ENCODE peak calls at places on chromosomes 6 and 20, in seven cellular contexts. One of them, this sample, is unnamed.
A peak's percentile ranks its signal among the peaks of the same experiment; 100 is the strongest.

GRCh38 chr6:13117561-13117960 is 210.8 kb downstream of the TBC1D7 start:
- DNase-seq in ovary: no peak
- DNase-seq in A549: no peak
- DNase-seq in prostate gland: no peak
- DNase-seq in upper lobe of left lung: no peak
- DNase-seq in stomach: no peak
- DNase-seq in breast epithelium: no peak
- DNase-seq in this sample: no peak

GRCh38 chr6:165321555-165322145 is 12.2 kb upstream of the C6orf118 start:
- DNase-seq in stomach: no peak
- DNase-seq in upper lobe of left lung: no peak
- DNase-seq in breast epithelium: no peak
- DNase-seq in A549: no peak
- DNase-seq in prostate gland: no peak
- DNase-seq in ovary: no peak
- DNase-seq in this sample: no peak

GRCh38 chr6:146358341-146359046 is 185.1 kb upstream of the RAB32 start:
- DNase-seq in breast epithelium: no peak
- DNase-seq in prostate gland: no peak
- DNase-seq in ovary: no peak
- DNase-seq in A549: peak; percentile 37
- DNase-seq in upper lobe of left lung: no peak
- DNase-seq in stomach: no peak
- DNase-seq in this sample: no peak

GRCh38 chr6:15855311-15855710 is 192.5 kb upstream of the DTNBP1 start:
- DNase-seq in ovary: no peak
- DNase-seq in A549: no peak
- DNase-seq in breast epithelium: no peak
- DNase-seq in prostate gland: no peak
- DNase-seq in upper lobe of left lung: no peak
- DNase-seq in stomach: no peak
- DNase-seq in this sample: no peak

GRCh38 chr20:32973077-32973717 is 31.0 kb downstream of the SUN5 start:
- DNase-seq in upper lobe of left lung: no peak
- DNase-seq in stomach: no peak
- DNase-seq in breast epithelium: no peak
- DNase-seq in A549: no peak
- DNase-seq in prostate gland: no peak
- DNase-seq in ovary: no peak
- DNase-seq in this sample: no peak

GRCh38 chr20:5606347-5606746 is 143.9 kb upstream of the SHLD1 start:
- DNase-seq in A549: no peak
- DNase-seq in breast epithelium: no peak
- DNase-seq in stomach: no peak
- DNase-seq in prostate gland: no peak
- DNase-seq in ovary: no peak
- DNase-seq in upper lobe of left lung: no peak
- DNase-seq in this sample: no peak

GRCh38 chr20:58665606-58666005 is 14.5 kb downstream of the STX16 start:
- DNase-seq in stomach: no peak
- DNase-seq in ovary: no peak
- DNase-seq in A549: no peak
- DNase-seq in upper lobe of left lung: no peak
- DNase-seq in prostate gland: no peak
- DNase-seq in breast epithelium: no peak
- DNase-seq in this sample: peak; percentile 51

GRCh38 chr6:96794980-96795379 is 42.3 kb downstream of the GPR63 start:
- DNase-seq in prostate gland: no peak
- DNase-seq in breast epithelium: no peak
- DNase-seq in ovary: no peak
- DNase-seq in upper lobe of left lung: no peak
- DNase-seq in A549: no peak
- DNase-seq in stomach: no peak
- DNase-seq in this sample: no peak

GRCh38 chr6:63403725-63404124 is 83.9 kb upstream of the LGSN start:
- DNase-seq in stomach: no peak
- DNase-seq in prostate gland: no peak
- DNase-seq in breast epithelium: no peak
- DNase-seq in A549: no peak
- DNase-seq in ovary: no peak
- DNase-seq in upper lobe of left lung: no peak
- DNase-seq in this sample: no peak

GRCh38 chr6:27684264-27685211 is 211.6 kb upstream of the ZNF184 start:
- DNase-seq in stomach: no peak
- DNase-seq in breast epithelium: no peak
- DNase-seq in upper lobe of left lung: peak; percentile 66
- DNase-seq in ovary: peak; percentile 67
- DNase-seq in A549: peak; percentile 93
- DNase-seq in prostate gland: no peak
- DNase-seq in this sample: no peak

GRCh38 chr6:114159727-114160126 is 183.1 kb downstream of the HS3ST5 start:
- DNase-seq in upper lobe of left lung: no peak
- DNase-seq in A549: no peak
- DNase-seq in stomach: no peak
- DNase-seq in prostate gland: no peak
- DNase-seq in ovary: no peak
- DNase-seq in breast epithelium: no peak
- DNase-seq in this sample: no peak

DNA sequence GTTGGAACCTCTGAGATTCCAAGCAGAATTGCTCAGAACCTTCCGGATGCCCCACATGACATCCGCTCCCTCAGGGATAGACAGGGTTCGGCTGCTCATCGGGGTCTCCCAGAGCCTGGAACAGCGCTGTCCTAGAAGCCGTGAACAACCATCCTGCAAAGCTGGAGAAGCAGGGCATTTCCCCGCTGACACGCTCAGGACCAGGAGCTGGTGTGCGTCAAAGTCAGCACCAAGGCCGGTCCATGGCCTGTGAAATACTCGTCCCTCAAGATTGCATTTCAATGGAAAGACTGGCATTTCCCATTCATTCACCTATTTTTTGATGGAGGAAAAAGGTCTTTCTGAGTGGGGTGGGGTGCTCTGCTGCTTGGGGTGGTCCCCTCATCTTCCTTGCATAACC is 52.2 kb downstream of the RBM38 start:
- DNase-seq in stomach: no peak
- DNase-seq in A549: no peak
- DNase-seq in prostate gland: no peak
- DNase-seq in ovary: no peak
- DNase-seq in breast epithelium: no peak
- DNase-seq in upper lobe of left lung: no peak
- DNase-seq in this sample: no peak
- TF ChIP-seq POLR2A in stomach: no peak
- TF ChIP-seq POLR2A in A549: no peak
- TF ChIP-seq POLR2A in prostate gland: no peak
- TF ChIP-seq POLR2A in ovary: no peak
- TF ChIP-seq POLR2A in breast epithelium: no peak
- TF ChIP-seq POLR2A in upper lobe of left lung: no peak
- TF ChIP-seq POLR2A in this sample: no peak

DNA sequence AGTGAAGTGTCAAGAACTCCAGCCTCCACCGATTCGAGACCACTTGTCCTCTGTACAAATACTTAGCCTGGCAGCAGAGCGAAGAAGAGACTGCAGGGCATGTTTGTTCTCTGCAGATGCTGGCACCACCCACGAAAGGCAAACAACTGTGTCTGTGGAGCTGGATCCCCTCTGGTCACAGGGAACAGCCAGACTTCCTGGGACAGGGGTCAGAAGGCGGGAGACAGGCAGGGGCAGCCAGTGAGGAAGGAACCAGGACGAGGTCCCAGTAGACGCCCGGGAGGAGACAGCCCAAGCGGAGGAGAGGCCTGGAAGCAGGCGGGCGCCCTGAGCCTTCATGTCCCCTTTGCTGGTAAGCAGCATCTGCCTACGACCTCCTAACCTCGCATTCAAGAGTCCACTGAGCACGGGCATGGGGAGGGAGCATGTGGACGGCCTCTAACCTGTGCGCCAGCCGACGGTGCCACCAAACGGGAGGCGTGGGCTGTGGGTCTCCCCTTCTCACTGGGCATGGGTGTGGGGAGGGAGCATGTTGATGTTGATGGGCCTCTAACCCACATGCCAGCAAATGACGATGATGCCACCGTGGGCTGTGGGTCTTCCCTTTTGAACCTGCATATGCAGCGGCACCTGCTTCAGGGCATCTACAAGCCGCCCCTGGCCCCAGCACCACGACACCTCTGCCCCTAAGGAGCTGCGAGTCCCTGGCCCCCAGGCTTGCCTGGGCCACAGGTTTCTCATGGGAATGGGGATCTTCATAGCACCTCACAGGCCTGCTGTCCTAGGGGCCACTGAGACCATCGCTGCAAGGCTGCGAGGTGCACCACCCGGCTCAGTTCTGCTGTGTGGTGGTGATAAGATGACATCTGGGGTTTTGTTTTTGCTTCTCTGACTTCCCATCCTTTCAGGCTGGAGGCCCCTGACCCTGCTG is 265.3 kb downstream of the DLL1 start:
- DNase-seq in A549: no peak
- DNase-seq in ovary: no peak
- DNase-seq in breast epithelium: peak; percentile 17
- DNase-seq in stomach: peak; percentile 24
- DNase-seq in prostate gland: no peak
- DNase-seq in upper lobe of left lung: peak; percentile 72
- DNase-seq in this sample: no peak
- TF ChIP-seq POLR2A in A549: no peak
- TF ChIP-seq POLR2A in ovary: no peak
- TF ChIP-seq POLR2A in breast epithelium: no peak
- TF ChIP-seq POLR2A in stomach: no peak
- TF ChIP-seq POLR2A in prostate gland: no peak
- TF ChIP-seq POLR2A in upper lobe of left lung: no peak
- TF ChIP-seq POLR2A in this sample: no peak

GRCh38 chr6:117482240-117483003 is at the start of gene DCBLD1:
- DNase-seq in ovary: peak; percentile 55
- DNase-seq in upper lobe of left lung: peak; percentile 96
- DNase-seq in prostate gland: peak; percentile 63
- DNase-seq in A549: peak; percentile 69
- DNase-seq in stomach: peak; percentile 85
- DNase-seq in breast epithelium: peak; percentile 25
- DNase-seq in this sample: peak; percentile 32
- TF ChIP-seq POLR2A in ovary: no peak
- TF ChIP-seq POLR2A in upper lobe of left lung: peak; percentile 64
- TF ChIP-seq POLR2A in prostate gland: peak; percentile 64
- TF ChIP-seq POLR2A in A549: peak; percentile 75
- TF ChIP-seq POLR2A in stomach: no peak
- TF ChIP-seq POLR2A in breast epithelium: no peak
- TF ChIP-seq POLR2A in this sample: peak; percentile 75

GRCh38 chr20:3767434-3768341 is at the start of gene ADISSP:
- DNase-seq in prostate gland: peak; percentile 97
- DNase-seq in upper lobe of left lung: peak; percentile 99
- DNase-seq in A549: peak; percentile 99
- DNase-seq in breast epithelium: peak; percentile 98
- DNase-seq in stomach: peak; percentile 99
- DNase-seq in ovary: peak; percentile 99
- DNase-seq in this sample: peak; percentile 97
- TF ChIP-seq POLR2A in prostate gland: peak; percentile 74
- TF ChIP-seq POLR2A in upper lobe of left lung: no peak
- TF ChIP-seq POLR2A in A549: peak; percentile 94
- TF ChIP-seq POLR2A in breast epithelium: no peak
- TF ChIP-seq POLR2A in stomach: no peak
- TF ChIP-seq POLR2A in ovary: peak; percentile 67
- TF ChIP-seq POLR2A in this sample: peak; percentile 63

GRCh38 chr6:56542367-56543331 is 100.0 kb downstream of the DST start:
- DNase-seq in A549: peak; percentile 93
- DNase-seq in prostate gland: peak; percentile 94
- DNase-seq in stomach: peak; percentile 89
- DNase-seq in ovary: peak; percentile 95
- DNase-seq in breast epithelium: peak; percentile 94
- DNase-seq in upper lobe of left lung: peak; percentile 93
- DNase-seq in this sample: peak; percentile 96
- TF ChIP-seq POLR2A in A549: peak; percentile 47
- TF ChIP-seq POLR2A in prostate gland: peak; percentile 92
- TF ChIP-seq POLR2A in stomach: no peak
- TF ChIP-seq POLR2A in ovary: peak; percentile 81
- TF ChIP-seq POLR2A in breast epithelium: peak; percentile 52
- TF ChIP-seq POLR2A in upper lobe of left lung: peak; percentile 83
- TF ChIP-seq POLR2A in this sample: peak; percentile 88

GRCh38 chr20:25293507-25293906 is 45.6 kb downstream of the PYGB start:
- DNase-seq in upper lobe of left lung: no peak
- DNase-seq in stomach: no peak
- DNase-seq in prostate gland: peak; percentile 53
- DNase-seq in A549: no peak
- DNase-seq in ovary: no peak
- DNase-seq in breast epithelium: peak; percentile 74
- DNase-seq in this sample: no peak
- TF ChIP-seq POLR2A in upper lobe of left lung: no peak
- TF ChIP-seq POLR2A in stomach: no peak
- TF ChIP-seq POLR2A in prostate gland: no peak
- TF ChIP-seq POLR2A in A549: no peak
- TF ChIP-seq POLR2A in ovary: no peak
- TF ChIP-seq POLR2A in breast epithelium: no peak
- TF ChIP-seq POLR2A in this sample: no peak

GRCh38 chr20:44641305-44641704 is 10.2 kb downstream of the ADA start:
- DNase-seq in prostate gland: no peak
- DNase-seq in breast epithelium: no peak
- DNase-seq in A549: no peak
- DNase-seq in ovary: no peak
- DNase-seq in upper lobe of left lung: no peak
- DNase-seq in stomach: no peak
- DNase-seq in this sample: no peak

GRCh38 chr20:44643154-44643519 is 8.4 kb downstream of the ADA start:
- DNase-seq in A549: no peak
- DNase-seq in upper lobe of left lung: no peak
- DNase-seq in prostate gland: no peak
- DNase-seq in breast epithelium: no peak
- DNase-seq in ovary: no peak
- DNase-seq in stomach: no peak
- DNase-seq in this sample: no peak

GRCh38 chr20:44643596-44644383 is 7.7 kb downstream of the ADA start:
- DNase-seq in prostate gland: no peak
- DNase-seq in upper lobe of left lung: peak; percentile 65
- DNase-seq in stomach: peak; percentile 49
- DNase-seq in ovary: peak; percentile 52
- DNase-seq in breast epithelium: no peak
- DNase-seq in A549: peak; percentile 93
- DNase-seq in this sample: no peak

GRCh38 chr20:44640522-44640921 is 11.0 kb downstream of the ADA start:
- DNase-seq in stomach: no peak
- DNase-seq in upper lobe of left lung: no peak
- DNase-seq in A549: no peak
- DNase-seq in ovary: no peak
- DNase-seq in prostate gland: no peak
- DNase-seq in breast epithelium: no peak
- DNase-seq in this sample: no peak

GRCh38 chr20:44642203-44643153 is 9.0 kb downstream of the ADA start:
- DNase-seq in ovary: peak; percentile 64
- DNase-seq in breast epithelium: peak; percentile 43
- DNase-seq in A549: peak; percentile 85
- DNase-seq in stomach: peak; percentile 74
- DNase-seq in prostate gland: peak; percentile 21
- DNase-seq in upper lobe of left lung: no peak
- DNase-seq in this sample: peak; percentile 42
- TF ChIP-seq POLR2A in ovary: no peak
- TF ChIP-seq POLR2A in breast epithelium: no peak
- TF ChIP-seq POLR2A in A549: no peak
- TF ChIP-seq POLR2A in stomach: no peak
- TF ChIP-seq POLR2A in prostate gland: no peak
- TF ChIP-seq POLR2A in upper lobe of left lung: no peak
- TF ChIP-seq POLR2A in this sample: no peak

This sample was measured in gastrocnemius medialis.